ENCODE peak calls at places on chromosome 16, in four cellular contexts. One of them, this sample, is unnamed.

GRCh38 chr16:25868966-25869365 is 177.2 kb downstream of the HS3ST4 start:
- DNase-seq in PC-3: no peak
- DNase-seq in AG04449: no peak
- DNase-seq in endodermal cell: no peak
- DNase-seq in this sample: no peak

GRCh38 chr16:67927131-67927941 is 4.3 kb downstream of the CTRL start:
- DNase-seq in PC-3: no peak
- DNase-seq in AG04449: no peak
- DNase-seq in endodermal cell: no peak
- DNase-seq in this sample: no peak

GRCh38 chr16:47976609-47977180 is 179.1 kb downstream of the ABCC12 start:
- DNase-seq in PC-3: no peak
- DNase-seq in AG04449: no peak
- DNase-seq in endodermal cell: no peak
- DNase-seq in this sample: no peak

GRCh38 chr16:30941600-30942420 is 7.1 kb upstream of the ORAI3 start:
- DNase-seq in PC-3: peak; percentile 65
- DNase-seq in AG04449: no peak
- DNase-seq in endodermal cell: peak; percentile 93
- DNase-seq in this sample: peak; percentile 51

GRCh38 chr16:4052801-4053662 is 63.2 kb downstream of the ADCY9 start:
- DNase-seq in PC-3: peak; percentile 56
- DNase-seq in AG04449: no peak
- DNase-seq in endodermal cell: peak; percentile 30
- DNase-seq in this sample: no peak

GRCh38 chr16:57938936-57939871 is 31.7 kb downstream of the CNGB1 start:
- DNase-seq in PC-3: peak; percentile 47
- DNase-seq in AG04449: peak; percentile 5
- DNase-seq in endodermal cell: peak; percentile 68
- DNase-seq in this sample: peak; percentile 39

GRCh38 chr16:68997564-68997963 is 107.9 kb upstream of the HAS3 start:
- DNase-seq in PC-3: no peak
- DNase-seq in AG04449: no peak
- DNase-seq in endodermal cell: no peak
- DNase-seq in this sample: no peak

GRCh38 chr16:31052131-31052530 is 18.8 kb downstream of the STX4 start:
- DNase-seq in PC-3: peak; percentile 91
- DNase-seq in AG04449: peak; percentile 52
- DNase-seq in endodermal cell: no peak
- DNase-seq in this sample: peak; percentile 90

GRCh38 chr16:2194166-2194834 is 2.1 kb downstream of the CASKIN1 start:
- DNase-seq in PC-3: peak; percentile 56
- DNase-seq in AG04449: no peak
- DNase-seq in endodermal cell: no peak
- DNase-seq in this sample: peak; percentile 29

GRCh38 chr16:87303431-87303930 is 13.7 kb downstream of the C16orf95 start:
- DNase-seq in PC-3: peak; percentile 4
- DNase-seq in AG04449: no peak
- DNase-seq in endodermal cell: no peak
- DNase-seq in this sample: no peak

GRCh38 chr16:20303012-20303411 is 24.3 kb downstream of the GP2 start:
- DNase-seq in PC-3: no peak
- DNase-seq in AG04449: no peak
- DNase-seq in endodermal cell: no peak
- DNase-seq in this sample: no peak

GRCh38 chr16:30561212-30561816 is 3.1 kb upstream of the ZNF764 start:
- DNase-seq in PC-3: no peak
- DNase-seq in AG04449: no peak
- DNase-seq in endodermal cell: peak; percentile 76
- DNase-seq in this sample: no peak

GRCh38 chr16:54720259-54720658 is 210.4 kb upstream of the IRX5 start:
- DNase-seq in PC-3: no peak
- DNase-seq in AG04449: no peak
- DNase-seq in endodermal cell: no peak
- DNase-seq in this sample: no peak

GRCh38 chr16:81457326-81458133 is 12.9 kb downstream of the CMIP start:
- DNase-seq in PC-3: no peak
- DNase-seq in AG04449: no peak
- DNase-seq in endodermal cell: peak; percentile 69
- DNase-seq in this sample: no peak

GRCh38 chr16:2235234-2235651 is 1.0 kb upstream of the DNASE1L2 start:
- DNase-seq in PC-3: no peak
- DNase-seq in AG04449: no peak
- DNase-seq in endodermal cell: no peak
- DNase-seq in this sample: no peak

GRCh38 chr16:69310479-69311114 is 553 bp upstream of the VPS4A start:
- DNase-seq in PC-3: no peak
- DNase-seq in AG04449: no peak
- DNase-seq in endodermal cell: no peak
- DNase-seq in this sample: no peak

GRCh38 chr16:11183951-11184350 is 72.1 kb downstream of the SOCS1 start:
- DNase-seq in PC-3: no peak
- DNase-seq in AG04449: no peak
- DNase-seq in endodermal cell: no peak
- DNase-seq in this sample: no peak

GRCh38 chr16:879986-880385 is 79.5 kb upstream of the GNG13 start:
- DNase-seq in PC-3: no peak
- DNase-seq in AG04449: no peak
- DNase-seq in endodermal cell: no peak
- DNase-seq in this sample: no peak

DNA sequence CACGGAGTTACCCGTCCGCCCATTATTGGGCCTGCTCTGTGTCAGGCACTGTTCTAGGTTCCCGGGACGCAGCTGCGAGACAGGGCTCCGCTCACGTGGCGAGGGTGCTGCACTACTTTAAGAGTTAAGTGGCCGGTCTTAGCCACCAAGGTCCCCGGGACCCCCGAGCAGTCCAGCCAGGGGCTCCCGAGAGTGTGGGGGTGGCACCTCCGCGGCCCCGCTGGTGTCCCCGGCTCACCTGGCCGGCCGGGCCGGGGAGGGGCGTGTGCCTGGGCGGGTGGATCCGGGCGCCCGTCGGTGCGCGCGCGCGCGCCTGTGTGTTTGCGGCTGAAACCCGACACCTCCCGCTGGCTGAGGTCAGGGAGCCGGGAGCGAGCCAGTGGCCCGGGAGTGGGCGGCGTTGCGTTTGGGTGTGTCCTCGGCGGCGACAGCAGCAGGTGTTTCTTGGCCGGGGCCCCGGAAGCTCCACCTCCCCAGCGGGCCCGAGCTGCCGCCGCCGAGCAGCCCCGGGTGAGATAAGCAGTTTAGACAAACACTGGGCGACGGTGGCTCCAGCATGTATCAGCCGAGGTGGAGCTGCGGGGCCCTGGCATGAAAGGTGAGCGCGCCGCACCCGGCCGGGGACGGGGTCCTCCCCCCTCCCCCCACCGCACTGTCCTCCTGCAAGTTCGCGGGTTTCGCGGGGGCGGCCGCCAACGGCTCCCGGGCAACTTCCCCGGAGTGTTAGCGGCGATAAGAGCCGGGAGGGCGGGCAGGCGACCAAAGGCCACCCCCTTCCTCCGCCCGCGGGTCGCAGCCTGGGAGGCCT is at the start of gene GSE1:
- DNase-seq in PC-3: peak; percentile 92
- DNase-seq in AG04449: no peak
- DNase-seq in endodermal cell: peak; percentile 98
- DNase-seq in this sample: peak; percentile 57
- H3K4me3 ChIP-seq in PC-3: peak within 1 kb of the TSS; percentile 87
- H3K4me3 ChIP-seq in AG04449: peak within 1 kb of the TSS; percentile 61
- H3K4me3 ChIP-seq in endodermal cell: peak within 1 kb of the TSS; percentile 86
- H3K4me3 ChIP-seq in this sample: peak within 1 kb of the TSS; percentile 48

DNA sequence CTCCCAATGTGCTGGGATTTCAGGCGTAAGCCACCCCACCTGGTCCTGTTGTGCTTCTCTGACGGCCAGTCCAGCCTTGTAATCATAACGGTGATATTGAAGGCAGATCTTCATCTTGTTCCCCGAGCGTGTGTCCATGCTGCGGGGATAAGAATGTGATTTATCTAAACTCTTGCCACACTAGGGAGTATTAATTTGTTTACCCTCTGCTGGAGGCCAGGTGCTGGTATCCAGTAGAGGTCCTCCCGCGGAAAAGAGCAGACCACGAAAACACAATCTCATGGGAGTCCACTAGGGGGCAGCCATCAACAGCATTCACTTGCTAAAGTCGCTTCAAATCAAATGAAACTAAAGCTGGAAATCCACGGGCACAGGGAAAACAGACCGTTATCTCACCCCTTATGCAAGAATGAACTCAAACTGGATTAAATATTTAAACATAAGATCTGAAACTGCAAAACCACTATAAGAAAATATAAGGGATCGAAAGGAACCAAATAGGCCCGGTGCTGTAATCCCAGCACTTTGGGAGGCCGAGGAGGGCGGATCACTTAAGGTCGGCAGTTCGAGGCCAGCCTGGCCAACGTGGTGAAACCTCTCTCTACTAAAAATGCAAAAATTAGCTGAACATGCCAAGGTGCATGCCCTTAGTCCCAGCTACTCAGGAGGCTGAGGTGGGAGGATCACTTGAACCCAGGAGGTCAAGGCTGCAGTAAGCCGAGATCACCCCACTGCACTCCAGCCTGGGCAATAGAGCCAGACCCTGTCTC is 22.3 kb upstream of the RBBP6 start:
- DNase-seq in PC-3: peak; percentile 89
- DNase-seq in AG04449: peak; percentile 31
- DNase-seq in endodermal cell: peak; percentile 94
- DNase-seq in this sample: peak; percentile 72
- H3K4me3 ChIP-seq in PC-3: peak overlapping the region; percentile 44
- H3K4me3 ChIP-seq in AG04449: no peak overlapping the region
- H3K4me3 ChIP-seq in endodermal cell: no peak overlapping the region
- H3K4me3 ChIP-seq in this sample: no peak overlapping the region

GRCh38 chr16:85221810-85222150 is 109.5 kb upstream of the CIBAR2 start:
- DNase-seq in PC-3: no peak
- DNase-seq in AG04449: no peak
- DNase-seq in endodermal cell: peak; percentile 50
- DNase-seq in this sample: no peak

GRCh38 chr16:85222151-85222863 is 110.0 kb upstream of the CIBAR2 start:
- DNase-seq in PC-3: no peak
- DNase-seq in AG04449: no peak
- DNase-seq in endodermal cell: peak; percentile 74
- DNase-seq in this sample: no peak

GRCh38 chr16:85225291-85225690 is 113.0 kb upstream of the CIBAR2 start:
- DNase-seq in PC-3: no peak
- DNase-seq in AG04449: no peak
- DNase-seq in endodermal cell: no peak
- DNase-seq in this sample: no peak

GRCh38 chr16:85220125-85220839 is 108.0 kb upstream of the CIBAR2 start:
- DNase-seq in PC-3: peak; percentile 62
- DNase-seq in AG04449: no peak
- DNase-seq in endodermal cell: no peak
- DNase-seq in this sample: peak; percentile 78

GRCh38 chr16:85221081-85221809 is 109.0 kb upstream of the CIBAR2 start:
- DNase-seq in PC-3: no peak
- DNase-seq in AG04449: no peak
- DNase-seq in endodermal cell: no peak
- DNase-seq in this sample: no peak
- H3K4me3 ChIP-seq in PC-3: no peak overlapping the region
- H3K4me3 ChIP-seq in AG04449: no peak overlapping the region
- H3K4me3 ChIP-seq in endodermal cell: no peak overlapping the region
- H3K4me3 ChIP-seq in this sample: no peak overlapping the region

GRCh38 chr16:59330030-59330670 is 596.0 kb upstream of the GOT2 start:
- DNase-seq in PC-3: no peak
- DNase-seq in AG04449: peak; percentile 16
- DNase-seq in endodermal cell: no peak
- DNase-seq in this sample: no peak
- H3K4me3 ChIP-seq in PC-3: no peak overlapping the region
- H3K4me3 ChIP-seq in AG04449: no peak overlapping the region
- H3K4me3 ChIP-seq in endodermal cell: no peak overlapping the region
- H3K4me3 ChIP-seq in this sample: no peak overlapping the region

GRCh38 chr16:12901597-12902436 is at the start of gene SHISA9:
- DNase-seq in PC-3: no peak
- DNase-seq in AG04449: no peak
- DNase-seq in endodermal cell: peak; percentile 74
- DNase-seq in this sample: no peak
- H3K4me3 ChIP-seq in PC-3: no peak within 1 kb of the TSS
- H3K4me3 ChIP-seq in AG04449: no peak within 1 kb of the TSS
- H3K4me3 ChIP-seq in endodermal cell: peak within 1 kb of the TSS; percentile 93
- H3K4me3 ChIP-seq in this sample: no peak within 1 kb of the TSS

GRCh38 chr16:12291989-12292759 is 315.6 kb downstream of the SNX29 start:
- DNase-seq in PC-3: no peak
- DNase-seq in AG04449: no peak
- DNase-seq in endodermal cell: no peak
- DNase-seq in this sample: no peak

GRCh38 chr16:12289175-12290063 is 312.9 kb downstream of the SNX29 start:
- DNase-seq in PC-3: no peak
- DNase-seq in AG04449: no peak
- DNase-seq in endodermal cell: no peak
- DNase-seq in this sample: no peak

GRCh38 chr16:12288537-12289174 is 312.1 kb downstream of the SNX29 start:
- DNase-seq in PC-3: no peak
- DNase-seq in AG04449: no peak
- DNase-seq in endodermal cell: no peak
- DNase-seq in this sample: no peak

GRCh38 chr16:12290868-12291267 is 314.3 kb downstream of the SNX29 start:
- DNase-seq in PC-3: no peak
- DNase-seq in AG04449: no peak
- DNase-seq in endodermal cell: no peak
- DNase-seq in this sample: no peak

GRCh38 chr16:12290165-12290564 is 313.6 kb downstream of the SNX29 start:
- DNase-seq in PC-3: no peak
- DNase-seq in AG04449: no peak
- DNase-seq in endodermal cell: no peak
- DNase-seq in this sample: no peak
- H3K4me3 ChIP-seq in PC-3: no peak overlapping the region
- H3K4me3 ChIP-seq in AG04449: no peak overlapping the region
- H3K4me3 ChIP-seq in endodermal cell: no peak overlapping the region
- H3K4me3 ChIP-seq in this sample: no peak overlapping the region

GRCh38 chr16:89921131-89921698 is 1.9 kb upstream of the TUBB3 start:
- DNase-seq in PC-3: no peak
- DNase-seq in AG04449: no peak
- DNase-seq in endodermal cell: peak; percentile 72
- DNase-seq in this sample: no peak

GRCh38 chr16:89921699-89922476 is 1.3 kb upstream of the TUBB3 start:
- DNase-seq in PC-3: peak; percentile 87
- DNase-seq in AG04449: peak; percentile 71
- DNase-seq in endodermal cell: peak; percentile 89
- DNase-seq in this sample: peak; percentile 82

GRCh38 chr16:89919535-89920406 is 1.1 kb downstream of the MC1R start:
- DNase-seq in PC-3: no peak
- DNase-seq in AG04449: no peak
- DNase-seq in endodermal cell: no peak
- DNase-seq in this sample: no peak

GRCh38 chr16:89922477-89922883 is 662 bp upstream of the TUBB3 start:
- DNase-seq in PC-3: peak; percentile 84
- DNase-seq in AG04449: peak; percentile 62
- DNase-seq in endodermal cell: peak; percentile 92
- DNase-seq in this sample: peak; percentile 83

DNA sequence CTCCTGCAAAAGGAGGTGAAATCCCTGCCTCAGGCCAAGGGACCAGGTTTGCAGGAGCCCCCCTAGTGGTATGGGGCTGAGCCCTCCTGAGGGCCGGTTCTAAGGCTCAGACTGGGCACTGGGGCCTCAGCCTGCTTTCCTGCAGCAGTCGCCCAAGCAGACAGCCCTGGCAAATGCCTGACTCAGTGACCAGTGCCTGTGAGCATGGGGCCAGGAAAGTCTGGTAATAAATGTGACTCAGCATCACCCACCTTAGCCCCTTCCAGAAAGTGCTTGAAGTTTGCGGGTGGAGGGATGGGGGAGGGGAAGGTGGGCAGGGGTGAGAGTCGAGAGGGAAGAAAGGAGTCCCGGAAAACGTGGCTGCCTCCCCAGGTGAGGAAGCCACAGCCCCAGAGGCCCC is 2.1 kb downstream of the MC1R start:
- DNase-seq in PC-3: no peak
- DNase-seq in AG04449: no peak
- DNase-seq in endodermal cell: no peak
- DNase-seq in this sample: no peak
- H3K4me3 ChIP-seq in PC-3: no peak overlapping the region
- H3K4me3 ChIP-seq in AG04449: peak overlapping the region; percentile 18
- H3K4me3 ChIP-seq in endodermal cell: no peak overlapping the region
- H3K4me3 ChIP-seq in this sample: no peak overlapping the region

This sample was measured in HFF-Myc.